ENCODE peak calls at places on chromosomes 3 and 15, in six cellular contexts. O, S, U, Y, G and I are unnamed samples.

GRCh38 chr15:51348688-51349087 is 7.2 kb downstream of the GLDN start:
- DNase-seq in U (no peak), O (peak; percentile 83), S (no peak), G (no peak), Y (no peak), I (peak; percentile 71)

GRCh38 chr3:39146083-39146501 is 7.3 kb downstream of the CSRNP1 start:
- DNase-seq in S (no peak), U (no peak), O (peak; percentile 85), Y (no peak), G (peak; percentile 79), I (no peak)

GRCh38 chr3:4350789-4351163 is 47.6 kb downstream of the SETMAR start:
- DNase-seq in Y (peak; percentile 19), U (peak; percentile 61), G (peak; percentile 16), O (peak; percentile 76), S (peak; percentile 41), I (peak; percentile 61)

GRCh38 chr3:69020857-69021256 is 7.4 kb upstream of the EOGT start:
- DNase-seq in O (no peak), G (no peak), S (no peak), U (no peak), Y (no peak), I (no peak)

GRCh38 chr3:4904801-4905695 is 74.2 kb upstream of the BHLHE40 start:
- DNase-seq in U (peak; percentile 25), S (peak; percentile 53), G (peak; percentile 34), O (no peak), Y (no peak), I (no peak)

GRCh38 chr15:84681822-84682221 is 23.8 kb upstream of the NMB start:
- DNase-seq in Y (no peak), O (no peak), S (peak; percentile 70), G (no peak), U (peak; percentile 64), I (no peak)

GRCh38 chr3:35653347-35653746 is 14.0 kb downstream of the ARPP21 start:
- DNase-seq in S (no peak), G (no peak), U (no peak), Y (no peak), O (no peak), I (no peak)

GRCh38 chr3:32239638-32240550 is 1.4 kb downstream of the CMTM8 start:
- DNase-seq in S (no peak), G (peak; percentile 18), O (peak; percentile 46), Y (peak; percentile 44), U (peak; percentile 40), I (peak; percentile 68)

GRCh38 chr3:171407746-171408145 is 52.5 kb downstream of the TNIK start:
- DNase-seq in G (no peak), U (peak; percentile 65), O (no peak), S (peak; percentile 86), Y (no peak), I (no peak)

GRCh38 chr15:79431636-79432344 is at the start of gene MINAR1:
- DNase-seq in U (peak; percentile 42), S (peak; percentile 43), Y (peak; percentile 71), O (no peak), G (no peak), I (peak; percentile 50)

GRCh38 chr3:195820901-195821300 is 9.2 kb upstream of the MUC4 start:
- DNase-seq in G (no peak), O (no peak), Y (no peak), U (no peak), S (no peak), I (no peak)

GRCh38 chr3:181913254-181913653 is 201.5 kb downstream of the SOX2 start:
- DNase-seq in Y (no peak), U (no peak), O (no peak), S (peak; percentile 66), G (no peak), I (no peak)

GRCh38 chr15:46636220-46636619 is 1001.4 kb downstream of the SQOR start:
- DNase-seq in Y (no peak), O (no peak), G (no peak), U (no peak), S (no peak), I (no peak)

GRCh38 chr3:51146781-51147180 is 238.3 kb upstream of the MANF start:
- DNase-seq in G (no peak), Y (no peak), O (no peak), S (no peak), U (no peak), I (no peak)

GRCh38 chr3:13598926-13599886 is 50.3 kb downstream of the FBLN2 start:
- DNase-seq in G (no peak), S (peak; percentile 54), O (no peak), U (no peak), Y (no peak), I (no peak)

GRCh38 chr3:16437640-16438039 is 75.9 kb downstream of the RFTN1 start:
- DNase-seq in G (no peak), U (no peak), S (no peak), Y (no peak), O (no peak), I (no peak)

GRCh38 chr15:87713405-87713995 is 543.0 kb downstream of the NTRK3 start:
- DNase-seq in U (no peak), Y (no peak), S (no peak), O (no peak), G (no peak), I (no peak)

GRCh38 chr3:134927596-134927995 is 132.5 kb downstream of the EPHB1 start:
- DNase-seq in S (no peak), U (no peak), O (no peak), Y (no peak), G (no peak), I (no peak)

GRCh38 chr15:85493258-85493657 is 112.9 kb downstream of the AKAP13 start:
- DNase-seq in S (no peak), U (no peak), Y (no peak), G (no peak), O (no peak), I (no peak)

GRCh38 chr3:63954182-63954581 is 42.0 kb upstream of the SCAANT1 start:
- DNase-seq in U (no peak), O (no peak), S (peak; percentile 91), Y (no peak), G (no peak), I (no peak)

GRCh38 chr3:156787926-156788663 is 38.1 kb upstream of the LEKR1 start:
- DNase-seq in O (peak; percentile 32), G (no peak), U (peak; percentile 95), Y (no peak), S (peak; percentile 97), I (no peak)

GRCh38 chr15:42065008-42065407 is 29.4 kb downstream of the PLA2G4D start:
- DNase-seq in Y (no peak), S (no peak), U (no peak), G (no peak), O (peak; percentile 41), I (no peak)

GRCh38 chr3:142886938-142887337 is 1.9 kb downstream of the PCOLCE2 start:
- DNase-seq in Y (no peak), U (peak; percentile 61), O (no peak), G (no peak), S (peak; percentile 58), I (no peak)

GRCh38 chr15:55031732-55032131 is 165.0 kb downstream of the RSL24D1 start:
- DNase-seq in Y (no peak), O (peak; percentile 2), G (no peak), S (no peak), U (no peak), I (no peak)

DNA sequence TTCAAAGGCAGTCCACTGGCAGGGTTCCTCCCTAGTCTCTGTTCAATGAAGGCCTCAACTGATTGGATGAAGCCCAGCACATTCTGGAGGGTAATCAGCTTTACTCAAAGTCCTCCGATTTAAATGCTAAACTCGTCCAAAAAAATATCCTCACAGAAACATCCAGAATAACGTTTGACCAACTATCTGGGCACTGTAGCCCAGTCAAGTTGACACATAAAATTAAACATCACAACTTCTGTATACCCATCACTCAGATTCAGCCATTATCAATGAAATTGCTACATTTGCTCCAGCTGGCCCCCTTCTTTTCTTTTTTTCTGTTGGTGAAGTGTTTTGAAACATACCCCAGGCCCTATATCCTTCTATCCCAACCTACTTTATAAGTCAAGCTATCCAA is 64.5 kb upstream of the WNT5A start:
- DNase-seq in O (no peak), G (no peak), U (no peak), S (no peak), Y (no peak), I (no peak)
- TF ChIP-seq CTCF in O (no peak), G (no peak), U (no peak), S (no peak), Y (no peak), I (no peak)

GRCh38 chr3:81445712-81446111 is 315.7 kb downstream of the GBE1 start:
- DNase-seq in G (no peak), U (no peak), O (no peak), Y (no peak), S (no peak), I (no peak)
- TF ChIP-seq CTCF in G (no peak), U (no peak), O (no peak), Y (no peak), S (no peak), I (no peak)

DNA sequence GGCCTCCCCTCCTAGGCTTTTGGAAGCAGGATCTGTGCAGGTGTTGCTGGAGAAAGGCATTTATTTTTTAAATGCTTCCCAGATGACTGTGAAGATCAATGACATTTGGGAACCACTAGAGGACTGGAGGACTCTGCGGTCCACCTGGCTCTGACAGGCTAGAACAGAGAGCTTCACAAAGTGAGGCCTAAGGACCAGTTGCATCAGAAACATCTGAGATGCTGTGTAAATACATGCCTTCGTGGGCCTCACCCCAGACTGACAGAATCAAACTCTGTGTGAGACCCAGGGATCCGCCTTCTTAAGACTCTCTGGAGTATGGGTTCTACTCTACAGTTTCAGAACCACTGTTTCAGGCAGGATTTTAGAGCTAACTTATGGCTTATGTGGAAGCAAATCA is 105.0 kb upstream of the ICE2 start:
- DNase-seq in G (no peak), U (no peak), Y (no peak), S (peak; percentile 7), O (peak; percentile 84), I (no peak)
- TF ChIP-seq CTCF in G (no peak), U (no peak), Y (no peak), S (no peak), O (no peak), I (no peak)

GRCh38 chr3:71649757-71650156 is 66.2 kb upstream of the FOXP1 start:
- DNase-seq in S (no peak), O (no peak), Y (no peak), U (no peak), G (no peak), I (no peak)

GRCh38 chr3:71650372-71650771 is 66.8 kb upstream of the FOXP1 start:
- DNase-seq in Y (no peak), O (no peak), G (no peak), S (no peak), U (no peak), I (no peak)

GRCh38 chr3:71647751-71648150 is 64.2 kb upstream of the FOXP1 start:
- DNase-seq in G (no peak), S (peak; percentile 32), Y (no peak), U (no peak), O (no peak), I (no peak)

GRCh38 chr3:71651625-71652024 is 68.1 kb upstream of the FOXP1 start:
- DNase-seq in G (no peak), S (no peak), U (no peak), Y (no peak), O (no peak), I (no peak)

DNA sequence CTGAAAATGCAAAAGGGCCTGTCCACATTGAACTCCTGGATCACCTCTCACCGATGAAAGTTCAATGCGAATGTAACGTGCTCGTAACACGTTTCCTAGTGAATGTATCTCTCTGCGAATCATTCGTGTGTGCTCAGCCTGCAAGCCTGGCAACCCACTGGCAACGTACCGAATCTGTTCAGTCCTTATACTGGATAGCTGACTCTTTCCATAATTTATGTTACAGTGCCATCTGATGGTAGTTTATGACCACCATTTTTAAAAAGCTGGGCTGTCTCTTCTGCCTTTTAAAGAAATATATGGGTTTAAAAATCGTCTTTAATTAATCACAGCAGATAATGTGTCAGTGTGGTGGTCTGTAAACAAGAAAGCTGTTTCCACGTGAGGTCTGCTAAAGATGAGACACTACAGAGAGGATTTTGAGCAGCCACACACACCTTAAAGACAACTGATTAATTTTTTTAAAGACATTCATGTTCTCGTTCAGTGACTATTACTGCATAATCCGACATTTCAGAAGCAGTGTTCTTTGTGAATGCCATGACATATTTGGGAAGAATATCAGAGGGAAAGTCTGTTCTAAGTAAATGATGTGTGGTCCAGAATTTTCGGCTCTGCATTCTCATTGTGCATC is 69.4 kb upstream of the FOXP1 start:
- DNase-seq in U (peak; percentile 74), S (peak; percentile 29), O (peak; percentile 20), Y (peak; percentile 28), G (peak; percentile 37), I (peak; percentile 32)
- TF ChIP-seq CTCF in U (peak; percentile 42), S (peak; percentile 52), O (peak; percentile 18), Y (peak; percentile 29), G (peak; percentile 48), I (no peak)